ENCODE peak calls at places on chromosome 12, in five cellular contexts. One of them, this sample, is unnamed.

GRCh38 chr12:93751864-93752610 is 74.9 kb downstream of the CRADD start:
- DNase-seq in activated T-cell treated with anti-CD3 and anti-CD28 coated beads for 4 hours: no peak
- DNase-seq in GM23248: peak; percentile 12
- DNase-seq in left ventricle myocardium superior: no peak
- DNase-seq in NCI-H1694: no peak
- DNase-seq in this sample: peak; percentile 64

GRCh38 chr12:108253540-108253939 is 85.6 kb downstream of the CMKLR1 start:
- DNase-seq in activated T-cell treated with anti-CD3 and anti-CD28 coated beads for 4 hours: no peak
- DNase-seq in GM23248: no peak
- DNase-seq in left ventricle myocardium superior: no peak
- DNase-seq in NCI-H1694: no peak
- DNase-seq in this sample: no peak

GRCh38 chr12:52672321-52672933 is 7.8 kb downstream of the KRT1 start:
- DNase-seq in activated T-cell treated with anti-CD3 and anti-CD28 coated beads for 4 hours: no peak
- DNase-seq in GM23248: no peak
- DNase-seq in left ventricle myocardium superior: no peak
- DNase-seq in NCI-H1694: no peak
- DNase-seq in this sample: no peak

GRCh38 chr12:4272014-4272975 is 1.3 kb upstream of the CCND2 start:
- DNase-seq in activated T-cell treated with anti-CD3 and anti-CD28 coated beads for 4 hours: peak; percentile 84
- DNase-seq in GM23248: peak; percentile 43
- DNase-seq in left ventricle myocardium superior: peak; percentile 80
- DNase-seq in NCI-H1694: no peak
- DNase-seq in this sample: no peak

GRCh38 chr12:52139579-52140062 is 52.2 kb downstream of the KRT80 start:
- DNase-seq in activated T-cell treated with anti-CD3 and anti-CD28 coated beads for 4 hours: no peak
- DNase-seq in GM23248: peak; percentile 61
- DNase-seq in left ventricle myocardium superior: no peak
- DNase-seq in NCI-H1694: no peak
- DNase-seq in this sample: no peak

GRCh38 chr12:5293773-5294172 is 138.1 kb upstream of the NTF3 start:
- DNase-seq in activated T-cell treated with anti-CD3 and anti-CD28 coated beads for 4 hours: no peak
- DNase-seq in GM23248: no peak
- DNase-seq in left ventricle myocardium superior: no peak
- DNase-seq in NCI-H1694: no peak
- DNase-seq in this sample: no peak

GRCh38 chr12:72277415-72277814 is 5.2 kb downstream of the TRHDE start:
- DNase-seq in activated T-cell treated with anti-CD3 and anti-CD28 coated beads for 4 hours: no peak
- DNase-seq in GM23248: peak; percentile 16
- DNase-seq in left ventricle myocardium superior: no peak
- DNase-seq in NCI-H1694: no peak
- DNase-seq in this sample: no peak

GRCh38 chr12:21615441-21615840 is 10.8 kb upstream of the GYS2 start:
- DNase-seq in activated T-cell treated with anti-CD3 and anti-CD28 coated beads for 4 hours: peak; percentile 1
- DNase-seq in GM23248: peak; percentile 24
- DNase-seq in left ventricle myocardium superior: no peak
- DNase-seq in NCI-H1694: no peak
- DNase-seq in this sample: peak; percentile 36

GRCh38 chr12:89756638-89757321 is 48.1 kb upstream of the ATP2B1 start:
- DNase-seq in activated T-cell treated with anti-CD3 and anti-CD28 coated beads for 4 hours: peak; percentile 7
- DNase-seq in GM23248: peak; percentile 100
- DNase-seq in left ventricle myocardium superior: no peak
- DNase-seq in NCI-H1694: no peak
- DNase-seq in this sample: peak; percentile 99

GRCh38 chr12:67067453-67068203 is 201.5 kb upstream of the CAND1 start:
- DNase-seq in activated T-cell treated with anti-CD3 and anti-CD28 coated beads for 4 hours: no peak
- DNase-seq in GM23248: no peak
- DNase-seq in left ventricle myocardium superior: no peak
- DNase-seq in NCI-H1694: no peak
- DNase-seq in this sample: no peak

GRCh38 chr12:66188584-66189475 is at the start of gene IRAK3:
- DNase-seq in activated T-cell treated with anti-CD3 and anti-CD28 coated beads for 4 hours: no peak
- DNase-seq in GM23248: peak; percentile 82
- DNase-seq in left ventricle myocardium superior: peak; percentile 92
- DNase-seq in NCI-H1694: no peak
- DNase-seq in this sample: no peak

GRCh38 chr12:111769599-111769998 is 2.9 kb downstream of the ALDH2 start:
- DNase-seq in activated T-cell treated with anti-CD3 and anti-CD28 coated beads for 4 hours: no peak
- DNase-seq in GM23248: no peak
- DNase-seq in left ventricle myocardium superior: no peak
- DNase-seq in NCI-H1694: no peak
- DNase-seq in this sample: no peak

GRCh38 chr12:42299392-42300308 is 26.2 kb downstream of the ZCRB1 start:
- DNase-seq in activated T-cell treated with anti-CD3 and anti-CD28 coated beads for 4 hours: peak; percentile 59
- DNase-seq in GM23248: peak; percentile 57
- DNase-seq in left ventricle myocardium superior: no peak
- DNase-seq in NCI-H1694: no peak
- DNase-seq in this sample: peak; percentile 3

GRCh38 chr12:64383675-64384074 is 6.9 kb downstream of the C12orf56 start:
- DNase-seq in activated T-cell treated with anti-CD3 and anti-CD28 coated beads for 4 hours: no peak
- DNase-seq in GM23248: peak; percentile 54
- DNase-seq in left ventricle myocardium superior: no peak
- DNase-seq in NCI-H1694: no peak
- DNase-seq in this sample: no peak

GRCh38 chr12:12817611-12818010 is 4.5 kb downstream of the DDX47 start:
- DNase-seq in activated T-cell treated with anti-CD3 and anti-CD28 coated beads for 4 hours: no peak
- DNase-seq in GM23248: no peak
- DNase-seq in left ventricle myocardium superior: no peak
- DNase-seq in NCI-H1694: no peak
- DNase-seq in this sample: no peak

GRCh38 chr12:6383572-6384498 is at the start of gene LTBR:
- DNase-seq in activated T-cell treated with anti-CD3 and anti-CD28 coated beads for 4 hours: no peak
- DNase-seq in GM23248: peak; percentile 98
- DNase-seq in left ventricle myocardium superior: peak; percentile 98
- DNase-seq in NCI-H1694: no peak
- DNase-seq in this sample: peak; percentile 92

GRCh38 chr12:64634508-64635092 is 24.3 kb downstream of the RASSF3 start:
- DNase-seq in activated T-cell treated with anti-CD3 and anti-CD28 coated beads for 4 hours: no peak
- DNase-seq in GM23248: no peak
- DNase-seq in left ventricle myocardium superior: no peak
- DNase-seq in NCI-H1694: no peak
- DNase-seq in this sample: no peak

GRCh38 chr12:118307069-118307954 is 65.4 kb downstream of the TAOK3 start:
- DNase-seq in activated T-cell treated with anti-CD3 and anti-CD28 coated beads for 4 hours: peak; percentile 25
- DNase-seq in GM23248: peak; percentile 95
- DNase-seq in left ventricle myocardium superior: no peak
- DNase-seq in NCI-H1694: no peak
- DNase-seq in this sample: peak; percentile 89

GRCh38 chr12:104454997-104455396 is 1.8 kb upstream of the CHST11 start:
- DNase-seq in activated T-cell treated with anti-CD3 and anti-CD28 coated beads for 4 hours: no peak
- DNase-seq in GM23248: peak; percentile 83
- DNase-seq in left ventricle myocardium superior: no peak
- DNase-seq in NCI-H1694: no peak
- DNase-seq in this sample: peak; percentile 61

GRCh38 chr12:14871886-14872285 is 13.8 kb downstream of the MGP start:
- DNase-seq in activated T-cell treated with anti-CD3 and anti-CD28 coated beads for 4 hours: no peak
- DNase-seq in GM23248: no peak
- DNase-seq in left ventricle myocardium superior: no peak
- DNase-seq in NCI-H1694: no peak
- DNase-seq in this sample: no peak

GRCh38 chr12:81461163-81461562 is 298.0 kb downstream of the PPFIA2 start:
- DNase-seq in activated T-cell treated with anti-CD3 and anti-CD28 coated beads for 4 hours: no peak
- DNase-seq in GM23248: no peak
- DNase-seq in left ventricle myocardium superior: no peak
- DNase-seq in NCI-H1694: no peak
- DNase-seq in this sample: no peak

GRCh38 chr12:47212701-47213039 is 132.9 kb upstream of the AMIGO2 start:
- DNase-seq in activated T-cell treated with anti-CD3 and anti-CD28 coated beads for 4 hours: no peak
- DNase-seq in GM23248: no peak
- DNase-seq in left ventricle myocardium superior: no peak
- DNase-seq in NCI-H1694: no peak
- DNase-seq in this sample: no peak

GRCh38 chr12:125773033-125773432 is 707.8 kb downstream of the AACS start:
- DNase-seq in activated T-cell treated with anti-CD3 and anti-CD28 coated beads for 4 hours: no peak
- DNase-seq in GM23248: peak; percentile 2
- DNase-seq in left ventricle myocardium superior: no peak
- DNase-seq in NCI-H1694: no peak
- DNase-seq in this sample: no peak

GRCh38 chr12:120075034-120075616 is 41.4 kb downstream of the RAB35 start:
- DNase-seq in activated T-cell treated with anti-CD3 and anti-CD28 coated beads for 4 hours: no peak
- DNase-seq in GM23248: no peak
- DNase-seq in left ventricle myocardium superior: no peak
- DNase-seq in NCI-H1694: no peak
- DNase-seq in this sample: no peak

GRCh38 chr12:104501115-104501514 is 44.4 kb downstream of the CHST11 start:
- DNase-seq in activated T-cell treated with anti-CD3 and anti-CD28 coated beads for 4 hours: no peak
- DNase-seq in GM23248: no peak
- DNase-seq in left ventricle myocardium superior: no peak
- DNase-seq in NCI-H1694: no peak
- DNase-seq in this sample: no peak

GRCh38 chr12:12539411-12539810 is 23.3 kb downstream of the DUSP16 start:
- DNase-seq in activated T-cell treated with anti-CD3 and anti-CD28 coated beads for 4 hours: no peak
- DNase-seq in GM23248: no peak
- DNase-seq in left ventricle myocardium superior: no peak
- DNase-seq in NCI-H1694: no peak
- DNase-seq in this sample: no peak

GRCh38 chr12:20024194-20024593 is 344.1 kb upstream of the PDE3A start:
- DNase-seq in activated T-cell treated with anti-CD3 and anti-CD28 coated beads for 4 hours: no peak
- DNase-seq in GM23248: peak; percentile 37
- DNase-seq in left ventricle myocardium superior: no peak
- DNase-seq in NCI-H1694: no peak
- DNase-seq in this sample: peak; percentile 17

GRCh38 chr12:25034676-25035075 is 85.8 kb upstream of the BCAT1 start:
- DNase-seq in activated T-cell treated with anti-CD3 and anti-CD28 coated beads for 4 hours: no peak
- DNase-seq in GM23248: no peak
- DNase-seq in left ventricle myocardium superior: no peak
- DNase-seq in NCI-H1694: peak; percentile 97
- DNase-seq in this sample: no peak

GRCh38 chr12:95848575-95849388 is 10.0 kb upstream of the SNRPF start:
- DNase-seq in activated T-cell treated with anti-CD3 and anti-CD28 coated beads for 4 hours: no peak
- DNase-seq in GM23248: peak; percentile 47
- DNase-seq in left ventricle myocardium superior: no peak
- DNase-seq in NCI-H1694: no peak
- DNase-seq in this sample: peak; percentile 36

GRCh38 chr12:62466018-62466595 is 519 bp upstream of the MON2 start:
- DNase-seq in activated T-cell treated with anti-CD3 and anti-CD28 coated beads for 4 hours: no peak
- DNase-seq in GM23248: peak; percentile 76
- DNase-seq in left ventricle myocardium superior: peak; percentile 48
- DNase-seq in NCI-H1694: peak; percentile 4
- DNase-seq in this sample: no peak